ENCODE peak calls at places on chromosome 2, in four cellular contexts. I, Q, M and Y are unnamed samples.

GRCh38 chr2:18966131-18966530 is 376.8 kb upstream of the NT5C1B start:
- DNase-seq in Q (no peak), M (no peak), I (no peak), Y (no peak)

GRCh38 chr2:208112969-208113368 is 11.4 kb downstream of the CRYGD start:
- DNase-seq in M (no peak), I (no peak), Q (no peak), Y (no peak)

GRCh38 chr2:237591379-237591881 is 896 bp upstream of the RAB17 start:
- DNase-seq in Q (no peak), M (peak; percentile 12), I (no peak), Y (no peak)

GRCh38 chr2:182631299-182631698 is 84.8 kb upstream of the DNAJC10 start:
- DNase-seq in Q (no peak), I (no peak), M (no peak), Y (no peak)

GRCh38 chr2:2564300-2565085 is 233.4 kb upstream of the MYT1L start:
- DNase-seq in M (no peak), Q (no peak), I (no peak), Y (no peak)

GRCh38 chr2:191462370-191462769 is 215.6 kb upstream of the NABP1 start:
- DNase-seq in M (no peak), I (no peak), Q (no peak), Y (no peak)

GRCh38 chr2:207255565-207255964 is 89.8 kb upstream of the KLF7 start:
- DNase-seq in I (no peak), M (peak; percentile 50), Q (no peak), Y (no peak)

GRCh38 chr2:73832905-73833304 is 4.1 kb downstream of the STAMBP start:
- DNase-seq in I (peak; percentile 53), Q (peak; percentile 11), M (peak; percentile 32), Y (no peak)

GRCh38 chr2:156784034-156784433 is 347.9 kb downstream of the GPD2 start:
- DNase-seq in M (no peak), Q (no peak), I (no peak), Y (no peak)

GRCh38 chr2:182618672-182619079 is 97.4 kb upstream of the DNAJC10 start:
- DNase-seq in M (no peak), Q (no peak), I (peak; percentile 67), Y (no peak)

GRCh38 chr2:85248741-85249524 is 78.9 kb downstream of the TGOLN2 start:
- DNase-seq in I (peak; percentile 94), Q (peak; percentile 72), M (no peak), Y (no peak)

GRCh38 chr2:39838589-39838988 is 59.5 kb upstream of the THUMPD2 start:
- DNase-seq in I (no peak), M (peak; percentile 37), Q (no peak), Y (no peak)

GRCh38 chr2:79909521-79909920 is 395.0 kb downstream of the LRRTM1 start:
- DNase-seq in I (no peak), M (no peak), Q (no peak), Y (no peak)

DNA sequence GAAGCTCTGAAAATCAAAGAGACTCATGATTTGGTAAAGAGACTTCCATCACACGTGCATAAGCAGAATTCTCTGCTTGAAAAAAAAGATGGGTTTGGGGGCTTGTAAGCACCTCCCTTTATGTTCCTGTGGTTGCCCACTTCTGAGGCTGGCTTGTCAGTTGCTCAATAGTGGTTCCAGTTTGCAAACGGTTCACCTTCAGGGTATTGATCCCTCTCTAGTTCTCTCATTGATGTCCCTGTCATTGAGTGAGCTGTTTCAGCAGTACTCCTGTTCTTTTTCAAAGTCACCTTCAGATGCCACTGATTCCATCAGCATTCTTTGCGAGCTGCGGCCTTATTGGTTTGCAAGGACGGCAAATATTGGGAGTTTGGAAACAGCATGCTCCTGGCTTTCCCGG is 17.1 kb upstream of the YWHAQ start:
- DNase-seq in Q (no peak), I (no peak), M (no peak), Y (no peak)
- TF ChIP-seq CTCF in Q (no peak), I (no peak), M (no peak), Y (no peak)

GRCh38 chr2:187206071-187206470 is 242.0 kb downstream of the CALCRL start:
- DNase-seq in I (no peak), Q (peak; percentile 89), M (no peak), Y (no peak)

GRCh38 chr2:187213788-187214187 is 234.3 kb downstream of the CALCRL start:
- DNase-seq in M (no peak), Q (peak; percentile 19), I (no peak), Y (no peak)

GRCh38 chr2:187210726-187211125 is 237.3 kb downstream of the CALCRL start:
- DNase-seq in M (no peak), Q (no peak), I (no peak), Y (no peak)

DNA sequence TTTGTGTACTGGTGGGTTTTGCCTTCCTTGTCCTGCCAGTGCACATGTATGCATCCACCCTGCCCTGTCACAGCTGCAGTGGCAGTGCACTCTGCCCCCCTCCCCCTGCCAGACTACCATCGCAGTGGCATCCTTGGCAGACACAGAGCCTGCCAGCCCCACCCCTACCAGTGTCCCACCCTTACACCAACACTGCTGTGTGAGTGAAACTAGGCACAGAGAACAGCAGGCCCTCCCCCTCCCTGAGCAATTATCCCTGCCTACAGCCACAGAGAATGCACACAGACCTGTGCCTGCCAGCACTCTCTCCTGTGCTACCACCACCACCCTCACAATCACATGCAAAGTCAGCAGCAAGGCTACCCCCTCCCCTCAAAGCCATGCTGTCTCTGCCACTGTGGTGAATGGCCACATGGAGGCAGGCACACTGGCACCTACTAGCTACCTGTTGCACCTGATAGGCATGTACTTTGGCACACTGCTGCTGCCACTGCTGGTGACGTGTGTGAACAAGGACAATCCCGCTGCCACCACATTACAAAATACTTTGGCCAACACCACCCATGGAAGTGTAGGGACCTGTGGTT is 239.8 kb downstream of the CALCRL start:
- DNase-seq in M (no peak), Q (no peak), I (no peak), Y (no peak)
- H3K9me1 ChIP-seq in M (no peaks in the 10 kb centered on the region), Q (no peaks in the 10 kb centered on the region), I (no peaks in the 10 kb centered on the region), Y (no peaks in the 10 kb centered on the region)

GRCh38 chr2:140589696-140590095 is 1541.1 kb downstream of the LRP1B start:
- DNase-seq in Q (no peak), I (no peak), M (no peak), Y (no peak)

GRCh38 chr2:140589273-140589672 is 1541.5 kb downstream of the LRP1B start:
- DNase-seq in I (no peak), Q (no peak), M (no peak), Y (no peak)

GRCh38 chr2:140580799-140581198 is 1550.0 kb downstream of the LRP1B start:
- DNase-seq in Q (no peak), M (no peak), I (no peak), Y (no peak)

GRCh38 chr2:140585016-140585415 is 1545.8 kb downstream of the LRP1B start:
- DNase-seq in I (no peak), Q (no peak), M (no peak), Y (no peak)

GRCh38 chr2:140586379-140586778 is 1544.4 kb downstream of the LRP1B start:
- DNase-seq in Q (peak; percentile 42), M (no peak), I (peak; percentile 30), Y (no peak)
- TF ChIP-seq CTCF in Q (peak; percentile 67), M (no peak), I (peak; percentile 48), Y (peak; percentile 40)

GRCh38 chr2:26384597-26384996 is 17.1 kb upstream of the DRC1 start:
- DNase-seq in M (no peak), Q (no peak), I (no peak), Y (no peak)

GRCh38 chr2:26382534-26382933 is 19.2 kb upstream of the DRC1 start:
- DNase-seq in I (no peak), Q (no peak), M (no peak), Y (no peak)

GRCh38 chr2:26380281-26380680 is 21.4 kb upstream of the DRC1 start:
- DNase-seq in M (no peak), I (no peak), Q (no peak), Y (no peak)

GRCh38 chr2:26384183-26384582 is 17.5 kb upstream of the DRC1 start:
- DNase-seq in I (no peak), M (no peak), Q (no peak), Y (no peak)
- H3K9me1 ChIP-seq in I (no peaks in the 10 kb centered on the region), M (no peaks in the 10 kb centered on the region), Q (no peaks in the 10 kb centered on the region), Y (no peaks in the 10 kb centered on the region)

DNA sequence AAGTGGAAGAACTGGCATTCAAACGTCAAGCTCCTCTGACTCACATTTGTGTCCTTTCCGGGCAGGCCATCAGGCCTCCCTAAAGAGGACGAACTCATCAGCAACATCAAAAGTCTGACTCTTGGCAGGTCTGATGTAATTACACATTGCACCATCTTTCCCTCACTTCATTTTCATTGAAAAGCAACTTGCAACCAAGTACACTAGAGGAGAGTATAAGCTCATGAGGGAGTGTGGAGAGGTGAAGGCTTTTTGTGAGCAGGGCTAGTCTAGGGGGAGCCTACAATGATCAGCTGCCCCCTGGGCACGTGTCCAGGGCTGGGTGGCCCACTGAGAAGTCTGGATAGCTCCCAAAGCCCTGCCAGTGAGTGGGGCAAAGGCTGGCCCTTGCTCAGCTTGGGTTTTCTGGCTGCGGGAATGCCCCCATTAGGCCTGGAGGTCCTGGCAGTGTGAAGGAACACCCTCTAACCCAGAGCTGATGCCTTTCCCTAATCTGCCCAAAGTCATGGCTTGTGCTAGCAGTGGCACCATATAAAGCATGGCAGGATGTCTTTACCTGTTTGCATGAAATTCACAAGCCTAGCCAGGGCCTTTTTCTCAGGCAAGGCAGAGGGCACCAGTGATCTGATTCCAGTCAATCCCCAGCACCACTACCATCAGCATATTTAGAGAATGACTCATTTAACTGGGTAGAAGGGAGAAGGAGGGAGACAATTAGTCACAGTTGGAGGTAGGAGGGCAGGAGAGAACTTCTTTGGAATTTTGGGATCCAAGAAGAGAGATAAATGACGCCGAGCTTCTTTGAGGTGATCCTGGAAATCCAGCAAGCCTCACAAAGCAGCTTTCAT is 8.5 kb upstream of the DAW1 start:
- DNase-seq in Q (peak; percentile 67), I (peak; percentile 83), M (no peak), Y (peak; percentile 75)
- TF ChIP-seq CTCF in Q (no peak), I (peak; percentile 26), M (no peak), Y (peak; percentile 64)

GRCh38 chr2:152635635-152636298 is 81.5 kb downstream of the PRPF40A start:
- DNase-seq in M (peak; percentile 73), Q (peak; percentile 58), I (peak; percentile 53), Y (peak; percentile 21)
- H3K9me1 ChIP-seq in M (no peaks in the 10 kb centered on the region), Q (no peaks in the 10 kb centered on the region), I (no peaks in the 10 kb centered on the region), Y (no peaks in the 10 kb centered on the region)